ENCODE peak calls at places on chromosomes 16 and 17, in eight cellular contexts. S is bronchial epithelial cell, D is transverse colon, L is kidney epithelial cell, Y is uterus, M is stomach, A is body of pancreas, Z is heart right ventricle. F is an unnamed sample. For H3K36me3, the result is how much of the 10 kb centered on the place peaks cover.

GRCh38 chr16:22671301-22672076 is 142.5 kb upstream of the HS3ST2 start:
- DNase-seq in S (no peak), D (no peak), L (no peak), Y (no peak), M (no peak), A (no peak), Z (no peak), F (no peak)

GRCh38 chr16:58114827-58115825 is 14.1 kb downstream of the CFAP20 start:
- DNase-seq in S (no peak), D (no peak), L (no peak), Y (no peak), M (no peak), A (no peak), Z (no peak), F (no peak)

GRCh38 chr16:31223044-31223443 is 6.1 kb upstream of the PYDC1 start:
- DNase-seq in S (no peak), D (no peak), L (no peak), Y (no peak), M (no peak), A (no peak), Z (no peak), F (no peak)

GRCh38 chr17:282912-283882 is 69.4 kb downstream of the RPH3AL start:
- DNase-seq in S (no peak), D (no peak), L (no peak), Y (peak), M (no peak), A (peak), Z (no peak), F (no peak)

GRCh38 chr16:67731071-67731810 is 12.1 kb upstream of the GFOD2 start:
- DNase-seq in S (no peak), D (no peak), L (no peak), Y (no peak), M (no peak), A (no peak), Z (no peak), F (no peak)

GRCh38 chr17:50785942-50786570 is 18.7 kb upstream of the ANKRD40CL start:
- DNase-seq in S (peak), D (no peak), L (no peak), Y (no peak), M (peak), A (peak), Z (no peak), F (no peak)

GRCh38 chr16:31083081-31083480 is 5.7 kb downstream of the PRSS53 start:
- DNase-seq in S (no peak), D (no peak), L (no peak), Y (no peak), M (no peak), A (no peak), Z (no peak), F (no peak)

GRCh38 chr16:67767953-67768352 is 38.4 kb downstream of the RANBP10 start:
- DNase-seq in S (peak), D (no peak), L (no peak), Y (no peak), M (no peak), A (no peak), Z (no peak), F (no peak)

GRCh38 chr17:73186283-73186682 is 6.6 kb upstream of the COG1 start:
- DNase-seq in S (no peak), D (no peak), L (no peak), Y (no peak), M (no peak), A (no peak), Z (no peak), F (no peak)

GRCh38 chr16:20020976-20021375 is 52.7 kb downstream of the GPR139 start:
- DNase-seq in S (no peak), D (no peak), L (no peak), Y (no peak), M (no peak), A (no peak), Z (no peak), F (no peak)

GRCh38 chr16:51034481-51035109 is 116.5 kb downstream of the SALL1 start:
- DNase-seq in S (no peak), D (no peak), L (no peak), Y (no peak), M (no peak), A (no peak), Z (no peak), F (no peak)

GRCh38 chr17:63940584-63940983 is 8.5 kb upstream of the CD79B start:
- DNase-seq in S (no peak), D (no peak), L (no peak), Y (no peak), M (no peak), A (no peak), Z (no peak), F (no peak)

GRCh38 chr17:30165960-30166359 is 49.3 kb downstream of the NSRP1 start:
- DNase-seq in S (no peak), D (no peak), L (no peak), Y (no peak), M (no peak), A (no peak), Z (no peak), F (no peak)

GRCh38 chr16:79801550-79802090 is 201.1 kb upstream of the MAF start:
- DNase-seq in S (peak), D (no peak), L (peak), Y (no peak), M (no peak), A (no peak), Z (no peak), F (no peak)

GRCh38 chr16:8916541-8917225 is 34.5 kb downstream of the LITAFD start:
- DNase-seq in S (no peak), D (no peak), L (no peak), Y (no peak), M (no peak), A (no peak), Z (no peak), F (no peak)

GRCh38 chr17:4980644-4981216 is 6.7 kb downstream of the CAMTA2 start:
- DNase-seq in S (peak), D (no peak), L (no peak), Y (no peak), M (no peak), A (peak), Z (no peak), F (no peak)

GRCh38 chr17:39027037-39027436 is 59.8 kb upstream of the FBXO47 start:
- DNase-seq in S (no peak), D (peak), L (no peak), Y (peak), M (peak), A (peak), Z (peak), F (peak)

GRCh38 chr17:19785854-19786253 is 37.8 kb upstream of the ALDH3A1 start:
- DNase-seq in S (no peak), D (no peak), L (no peak), Y (no peak), M (no peak), A (no peak), Z (no peak), F (no peak)

GRCh38 chr17:80782536-80783427 is 208.9 kb upstream of the CHMP6 start:
- DNase-seq in S (no peak), D (no peak), L (no peak), Y (no peak), M (no peak), A (no peak), Z (no peak), F (no peak)

GRCh38 chr16:73506568-73507056 is 458.7 kb upstream of the ZFHX3 start:
- DNase-seq in S (no peak), D (no peak), L (no peak), Y (no peak), M (no peak), A (no peak), Z (no peak), F (no peak)

GRCh38 chr17:18999394-18999793 is 5.2 kb downstream of the FAM83G start:
- DNase-seq in S (no peak), D (no peak), L (no peak), Y (no peak), M (no peak), A (no peak), Z (no peak), F (no peak)

GRCh38 chr17:64441772-64442549 is 7.0 kb upstream of the MILR1 start:
- DNase-seq in S (peak), D (peak), L (no peak), Y (no peak), M (no peak), A (no peak), Z (no peak), F (no peak)

GRCh38 chr16:20868890-20869289 is 31.3 kb downstream of the DCUN1D3 start:
- DNase-seq in S (no peak), D (peak), L (no peak), Y (peak), M (peak), A (peak), Z (peak), F (peak)

GRCh38 chr17:58330997-58331814 is 2.6 kb upstream of the TSPOAP1 start:
- DNase-seq in S (no peak), D (peak), L (no peak), Y (no peak), M (peak), A (no peak), Z (no peak), F (no peak)

GRCh38 chr17:80847506-80848230 is 144.0 kb upstream of the CHMP6 start:
- DNase-seq in S (no peak), D (peak), L (no peak), Y (no peak), M (no peak), A (no peak), Z (no peak), F (no peak)

GRCh38 chr16:6081320-6081976 is 983.9 kb upstream of the EEF2KMT start:
- DNase-seq in S (peak), D (peak), L (peak), Y (no peak), M (no peak), A (peak), Z (no peak), F (no peak)

GRCh38 chr17:79792984-79793923 is 3.6 kb downstream of the CBX8 start:
- DNase-seq in S (no peak), D (no peak), L (no peak), Y (no peak), M (no peak), A (no peak), Z (no peak), F (no peak)

GRCh38 chr17:31610301-31610910 is 218.9 kb downstream of the RAB11FIP4 start:
- DNase-seq in S (no peak), D (no peak), L (no peak), Y (no peak), M (no peak), A (no peak), Z (no peak), F (peak)

GRCh38 chr16:30535777-30536190 is 1.1 kb upstream of the ZNF747 start:
- DNase-seq in S (peak), D (peak), L (no peak), Y (peak), M (peak), A (peak), Z (peak), F (peak)

GRCh38 chr16:23847938-23848337 is 12.2 kb downstream of the PRKCB start:
- DNase-seq in S (no peak), D (no peak), L (no peak), Y (no peak), M (no peak), A (no peak), Z (no peak), F (no peak)

GRCh38 chr17:35752945-35753764 is at the start of gene GAS2L2:
- DNase-seq in S (no peak), D (no peak), L (no peak), Y (no peak), M (no peak), A (no peak), Z (no peak), F (no peak)

GRCh38 chr17:48722201-48722907 is at the start of gene PRAC1:
- DNase-seq in S (no peak), D (no peak), L (no peak), Y (no peak), M (no peak), A (no peak), Z (no peak), F (no peak)

GRCh38 chr16:85704011-85704410 is 15.3 kb upstream of the GINS2 start:
- DNase-seq in S (no peak), D (no peak), L (no peak), Y (no peak), M (no peak), A (no peak), Z (no peak), F (no peak)
- TF ChIP-seq CTCF in S (no peak), D (no peak), L (no peak), Y (no peak), M (no peak), A (no peak), Z (no peak), F (no peak)

DNA sequence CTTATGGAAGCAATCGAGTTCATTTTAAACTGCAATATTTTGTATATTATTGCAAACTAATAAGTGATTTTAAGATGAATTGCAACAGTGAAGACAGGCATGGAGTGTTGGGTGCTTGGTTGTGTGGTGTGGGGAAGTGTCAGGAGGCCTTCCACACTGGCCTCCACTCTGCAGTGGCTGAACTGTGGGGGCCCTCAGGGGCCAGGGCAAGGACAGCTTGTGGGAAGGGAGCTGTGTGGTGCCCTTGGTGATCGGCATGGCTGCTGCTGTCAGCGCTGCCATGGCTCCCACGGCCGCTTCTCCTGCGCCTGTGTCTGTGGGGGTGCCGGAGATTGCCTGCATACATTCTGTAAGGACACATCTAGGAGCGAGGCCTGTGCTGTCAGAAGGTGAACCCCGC is 19.2 kb downstream of the TCF25 start:
- DNase-seq in S (no peak), D (no peak), L (no peak), Y (no peak), M (no peak), A (no peak), Z (no peak), F (no peak)
- H3K36me3 ChIP-seq in S (under half), D (under half), L (under half), Y (under half), M (half or more), A (under half), Z (half or more), F (half or more)

DNA sequence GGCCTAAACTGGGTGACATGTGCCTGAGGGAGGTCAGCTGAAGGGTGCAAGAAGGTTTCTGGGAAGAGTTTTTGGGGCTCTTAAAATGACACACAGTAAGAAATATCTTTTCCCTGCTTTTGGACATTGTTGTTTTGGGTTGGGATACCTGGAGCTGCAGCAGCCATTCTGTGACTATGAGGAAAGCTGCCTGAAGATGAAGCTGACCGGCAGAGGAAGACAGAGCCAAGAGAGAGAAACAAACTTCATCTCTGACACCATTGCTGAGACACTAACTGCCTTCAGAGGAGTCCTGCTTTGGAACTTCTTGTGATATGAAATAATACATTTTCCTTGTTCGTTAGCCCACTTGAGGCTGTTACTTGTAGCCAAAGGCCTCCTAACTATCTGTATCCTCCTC is 8.8 kb upstream of the WNT3 start:
- DNase-seq in S (no peak), D (no peak), L (no peak), Y (no peak), M (no peak), A (no peak), Z (no peak), F (no peak)
- H3K4me3 ChIP-seq in S (no peak), D (no peak), L (no peak), Y (no peak), M (no peak), A (no peak), Z (no peak), F (no peak)

GRCh38 chr16:47581114-47581513 is 120.0 kb downstream of the PHKB start:
- DNase-seq in S (no peak), D (no peak), L (no peak), Y (no peak), M (no peak), A (no peak), Z (no peak), F (no peak)
- TF ChIP-seq CTCF in S (no peak), D (no peak), L (no peak), Y (no peak), M (no peak), A (no peak), Z (no peak), F (no peak)

DNA sequence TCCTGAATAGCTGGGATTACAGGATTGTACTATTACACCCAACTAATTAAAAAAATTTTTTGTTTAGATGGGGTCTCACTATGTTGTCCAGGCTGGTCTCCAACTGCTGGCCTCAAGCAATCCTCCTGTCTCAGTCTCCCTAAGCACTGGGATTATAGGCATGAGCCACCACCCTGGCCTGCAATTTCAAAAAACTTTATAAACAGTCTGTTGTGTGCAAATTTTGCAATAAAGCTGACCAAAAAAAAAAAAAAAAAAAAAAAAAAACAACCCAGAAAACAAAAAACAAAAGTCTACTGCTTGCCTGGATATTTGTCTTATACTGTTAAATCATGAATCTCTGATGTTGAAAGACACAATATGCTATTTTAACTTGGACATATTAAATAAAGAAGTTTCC is 4.4 kb downstream of the CREBBP start:
- DNase-seq in S (no peak), D (no peak), L (no peak), Y (no peak), M (no peak), A (no peak), Z (no peak), F (no peak)
- H3K36me3 ChIP-seq in S (under half), D (under half), L (under half), Y (under half), M (under half), A (under half), Z (under half), F (under half)

DNA sequence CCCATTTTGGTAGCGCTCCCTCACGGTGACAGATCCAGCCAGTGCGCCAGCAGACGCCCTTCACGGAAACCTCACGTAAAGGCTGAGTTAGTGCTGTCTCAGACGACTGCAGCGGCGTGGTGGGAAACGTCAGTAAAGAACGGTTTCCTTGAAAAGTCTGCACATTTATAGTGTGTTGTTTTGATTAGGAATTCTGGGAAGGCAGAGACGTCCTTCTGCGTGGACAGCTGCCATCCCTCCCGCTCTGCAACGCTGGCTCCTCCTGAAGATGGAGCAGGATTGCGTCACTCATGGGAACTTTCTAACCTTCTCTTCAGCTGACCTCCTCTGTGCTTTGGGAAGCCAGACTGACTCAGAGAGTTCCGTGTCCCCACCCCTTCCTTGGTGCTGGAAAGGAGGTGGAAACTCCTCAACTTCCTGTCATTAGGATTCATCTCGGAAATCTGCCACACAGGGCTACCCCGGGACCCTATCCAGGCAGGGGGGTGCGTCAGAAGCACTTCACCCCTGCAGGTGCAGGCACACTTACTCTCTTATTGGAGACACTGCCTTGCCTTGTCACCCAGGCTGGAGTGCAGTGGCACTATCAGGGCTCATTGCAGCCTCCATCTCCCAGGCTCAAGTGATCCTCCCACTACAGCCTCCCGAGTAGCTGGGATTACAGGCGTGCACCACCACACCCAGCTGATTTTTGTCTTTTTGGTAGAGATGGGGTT is 24.3 kb upstream of the CRISPLD2 start:
- DNase-seq in S (peak), D (peak), L (peak), Y (peak), M (peak), A (peak), Z (peak), F (peak)
- H3K4me3 ChIP-seq in S (no peak), D (no peak), L (no peak), Y (peak), M (no peak), A (no peak), Z (peak), F (no peak)

GRCh38 chr16:74939688-74940087 is 45.2 kb downstream of the WDR59 start:
- DNase-seq in S (no peak), D (no peak), L (no peak), Y (no peak), M (no peak), A (no peak), Z (no peak), F (no peak)

GRCh38 chr16:74931445-74931844 is 53.5 kb downstream of the WDR59 start:
- DNase-seq in S (no peak), D (no peak), L (no peak), Y (no peak), M (no peak), A (no peak), Z (no peak), F (no peak)

DNA sequence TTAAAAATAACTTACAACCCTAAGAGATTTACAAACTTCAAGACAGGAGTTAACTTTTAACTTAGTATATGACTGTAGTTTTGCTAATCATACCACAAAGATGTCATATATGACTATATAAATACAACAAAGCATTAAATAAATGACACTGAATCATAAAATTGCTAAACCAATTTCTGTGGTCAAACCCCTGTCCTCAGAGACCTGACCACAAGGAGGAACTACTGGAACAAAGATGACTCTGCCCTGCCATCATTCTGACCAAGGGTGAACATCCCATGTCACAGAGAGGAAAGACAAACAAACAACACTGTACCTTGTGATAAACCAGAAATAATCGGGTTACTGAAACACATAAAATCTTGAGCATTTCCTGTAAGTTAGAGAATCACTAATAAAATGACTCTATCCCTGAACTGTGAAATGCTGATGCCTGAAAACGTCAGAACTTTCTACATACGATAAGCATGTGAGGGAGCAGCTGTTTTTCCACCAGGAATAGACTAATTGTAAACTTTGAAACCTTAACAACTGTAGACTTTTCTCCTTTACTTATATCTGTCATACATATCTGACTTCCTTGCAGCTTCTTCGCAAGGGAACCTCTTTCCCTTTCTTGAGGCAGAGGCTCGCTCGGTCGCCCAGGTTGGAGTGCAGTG is 47.9 kb downstream of the WDR59 start:
- DNase-seq in S (no peak), D (no peak), L (peak), Y (no peak), M (no peak), A (no peak), Z (no peak), F (no peak)
- TF ChIP-seq CTCF in S (no peak), D (no peak), L (no peak), Y (no peak), M (no peak), A (no peak), Z (no peak), F (no peak)

F was measured in right atrium auricular region.